ENCODE peak calls at places on chromosome 19, in six cellular contexts. X is neuronal stem cell, C is IMR-90, H is H1, Q is mesenchymal stem cell, F is H9. W is an unnamed sample.

GRCh38 chr19:16400911-16401675 is 70.7 kb downstream of the EPS15L1 start:
- DNase-seq in Q (no peak), F (no peak), X (no peak), C (peak), H (no peak), W (no peak)

GRCh38 chr19:30266687-30267086 is 105.5 kb upstream of the ZNF536 start:
- DNase-seq in F (no peak), C (no peak), X (no peak), Q (no peak), H (no peak), W (no peak)

GRCh38 chr19:34487651-34488051 is 6.1 kb downstream of the WTIP start:
- DNase-seq in Q (no peak), H (no peak), X (no peak), C (no peak), F (no peak), W (no peak)

GRCh38 chr19:1507192-1507660 is 5.6 kb downstream of the ADAMTSL5 start:
- DNase-seq in H (no peak), C (no peak), Q (no peak), F (no peak), X (no peak), W (no peak)

GRCh38 chr19:56147307-56147706 is 6.2 kb downstream of the ZNF444 start:
- DNase-seq in F (no peak), C (no peak), X (no peak), Q (no peak), H (no peak), W (no peak)

GRCh38 chr19:18160441-18160791 is 7.5 kb downstream of the PIK3R2 start:
- DNase-seq in F (no peak), H (no peak), X (no peak), C (no peak), Q (no peak), W (no peak)

GRCh38 chr19:39745645-39746044 is 7.8 kb upstream of the CLC start:
- DNase-seq in F (no peak), C (no peak), X (no peak), Q (no peak), H (no peak), W (no peak)

GRCh38 chr19:9850235-9850959 is 15.3 kb downstream of the PIN1 start:
- DNase-seq in H (no peak), C (no peak), Q (no peak), F (no peak), X (no peak), W (no peak)

GRCh38 chr19:29841559-29842367 is 30.0 kb downstream of the CCNE1 start:
- DNase-seq in F (peak), C (peak), H (no peak), Q (peak), X (peak), W (peak)

GRCh38 chr19:3046621-3047306 is 15.5 kb downstream of the TLE5 start:
- DNase-seq in X (peak), F (peak), H (peak), C (no peak), Q (no peak), W (no peak)

GRCh38 chr19:56269348-56269747 is 3.2 kb upstream of the EDDM13 start:
- DNase-seq in F (no peak), X (no peak), Q (no peak), H (no peak), C (no peak), W (no peak)

DNA sequence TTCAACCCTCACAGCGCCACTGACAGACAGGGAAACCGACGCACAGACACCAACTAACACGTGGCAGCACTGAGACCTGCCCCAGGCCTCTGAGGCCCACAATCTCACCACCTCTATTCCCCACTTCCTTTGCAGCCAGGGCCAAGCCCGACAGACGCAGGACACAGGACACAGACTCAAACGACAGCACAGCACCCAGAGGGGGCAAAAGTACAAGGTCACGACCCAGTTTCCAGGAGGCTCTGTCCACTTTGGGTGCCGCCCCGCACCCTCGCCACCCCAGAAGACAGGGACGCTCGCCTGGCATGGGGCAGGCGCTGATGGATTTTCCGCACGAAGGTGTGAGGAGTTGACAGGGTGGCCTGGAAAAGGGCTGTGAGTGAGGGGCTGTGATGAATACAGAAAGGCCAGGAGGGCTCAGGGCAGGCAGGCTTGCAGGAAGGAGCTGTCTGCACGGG is 48.8 kb downstream of the MLLT1 start:
- DNase-seq in F (no peak), X (no peak), Q (no peak), C (no peak), H (no peak), W (no peak)
- H3K14ac ChIP-seq in F (no peak), X (no peak), Q (peak), C (no peak), H (no peak), W (no peak)

DNA sequence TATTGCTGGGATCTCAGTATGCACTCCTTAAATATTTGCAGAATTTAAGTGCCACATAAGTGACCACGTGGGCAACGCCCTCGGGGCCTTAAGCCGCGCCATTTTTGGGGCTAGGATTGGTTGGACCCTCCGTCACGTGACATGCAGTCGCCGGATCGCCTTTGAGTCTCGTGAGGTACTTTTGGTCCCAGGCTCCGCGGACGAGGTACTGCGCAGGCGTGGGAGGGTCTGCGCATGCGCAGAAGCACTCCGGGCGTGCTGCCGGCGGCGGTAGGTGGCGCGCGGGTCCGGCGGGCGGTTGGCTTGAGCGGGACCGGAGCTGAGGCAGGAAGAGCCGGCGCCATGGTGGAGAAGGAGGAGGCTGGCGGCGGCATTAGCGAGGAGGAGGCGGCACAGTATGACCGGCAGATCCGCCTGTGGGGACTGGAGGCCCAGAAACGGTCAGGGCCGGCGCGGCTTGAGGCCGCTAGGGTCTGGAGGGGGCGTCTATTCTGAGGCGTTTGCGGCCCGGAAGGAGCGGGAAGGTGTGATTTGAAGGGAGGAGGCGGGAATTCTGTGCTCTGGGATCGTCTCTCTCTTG is at the start of gene SAE1:
- DNase-seq in F (peak), Q (peak), X (peak), C (peak), H (peak), W (peak)
- H3K4ac ChIP-seq in F (no peak), Q (peak), X (no peak), C (peak), H (peak), W (peak)

GRCh38 chr19:14482112-14482941 is 7.2 kb upstream of the PTGER1 start:
- DNase-seq in Q (no peak), F (no peak), C (no peak), X (no peak), H (no peak), W (no peak)

GRCh38 chr19:14479309-14479984 is 4.3 kb upstream of the PTGER1 start:
- DNase-seq in H (no peak), F (no peak), Q (no peak), C (no peak), X (no peak), W (no peak)

GRCh38 chr19:14479985-14480694 is 5.0 kb upstream of the PTGER1 start:
- DNase-seq in Q (peak), C (peak), X (peak), F (peak), H (peak), W (peak)

GRCh38 chr19:14478113-14478545 is 3.0 kb upstream of the PTGER1 start:
- DNase-seq in X (no peak), H (no peak), F (no peak), C (no peak), Q (no peak), W (no peak)

DNA sequence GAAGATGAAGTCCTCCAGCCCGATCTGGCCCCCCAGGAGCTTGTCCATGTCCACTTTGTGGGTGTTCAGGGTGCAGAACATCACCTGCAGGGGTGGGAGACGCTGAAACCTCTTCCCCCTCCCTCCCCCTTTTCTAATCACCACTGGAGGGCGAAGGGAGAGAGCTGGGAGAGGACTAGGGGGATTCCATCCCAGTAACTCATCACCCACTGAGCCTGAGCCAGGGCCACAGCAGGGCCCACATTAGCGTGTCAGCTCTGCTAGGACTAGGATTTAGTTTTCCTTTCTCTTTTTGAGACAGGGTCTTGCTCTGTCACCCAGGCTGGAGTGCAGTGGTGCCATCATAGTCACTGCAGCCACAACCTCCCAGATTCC is 5.5 kb upstream of the PTGER1 start:
- DNase-seq in C (peak), X (no peak), H (no peak), F (no peak), Q (peak), W (no peak)
- H3K4me2 ChIP-seq in C (peak), X (no peak), H (peak), F (no peak), Q (no peak), W (no peak)

GRCh38 chr19:49758292-49758691 is 4.8 kb downstream of the TSKS start:
- DNase-seq in Q (peak), C (peak), F (no peak), X (no peak), H (no peak), W (no peak)

GRCh38 chr19:49764341-49764740 is 1.2 kb upstream of the TSKS start:
- DNase-seq in Q (no peak), X (no peak), H (no peak), C (no peak), F (no peak), W (peak)

GRCh38 chr19:49763230-49763629 is at the start of gene TSKS:
- DNase-seq in H (no peak), Q (no peak), X (no peak), F (no peak), C (no peak), W (no peak)

GRCh38 chr19:49761625-49762311 is 1.3 kb downstream of the TSKS start:
- DNase-seq in Q (no peak), H (no peak), X (no peak), C (peak), F (peak), W (peak)

DNA sequence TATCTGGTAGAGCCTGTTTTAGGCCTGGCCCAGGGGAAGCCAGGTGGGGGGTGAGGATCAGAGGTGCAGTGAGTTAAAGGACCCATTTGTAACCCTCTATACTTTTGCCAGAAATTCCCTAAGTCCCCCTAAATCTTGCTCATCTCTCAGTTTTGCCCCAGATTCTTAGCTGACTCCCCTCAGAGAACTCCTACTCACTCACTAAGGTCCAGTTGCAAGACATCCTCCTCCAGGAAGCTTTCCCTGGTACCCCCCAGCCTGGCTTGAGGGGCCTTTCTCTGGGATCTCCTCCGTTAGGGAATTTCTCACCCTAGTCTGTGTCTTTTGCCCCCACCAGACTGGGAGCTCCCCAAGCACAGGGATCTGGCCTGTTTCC is 1.9 kb downstream of the TSKS start:
- DNase-seq in X (no peak), C (no peak), F (no peak), H (no peak), Q (no peak), W (no peak)
- H3K14ac ChIP-seq in X (no peak), C (no peak), F (no peak), H (no peak), Q (no peak), W (no peak)

GRCh38 chr19:55146648-55147218 is 2.3 kb downstream of the TNNT1 start:
- DNase-seq in F (peak), Q (no peak), X (no peak), H (peak), C (no peak), W (no peak)
- H3K4ac ChIP-seq in F (no peak), Q (no peak), X (peak), H (peak), C (no peak), W (no peak)